ENCODE peak calls at places on chromosomes 11 and 22, in six cellular contexts. One of them, this sample, is unnamed.

GRCh38 chr11:47587733-47588326 is 1.4 kb downstream of the FAM180B start:
- DNase-seq in neural progenitor cell: no peak
- DNase-seq in IMR-90: no peak
- DNase-seq in hepatocyte: no peak
- DNase-seq in GM23338: no peak
- DNase-seq in HepG2: no peak
- DNase-seq in this sample: no peak

GRCh38 chr22:36470994-36471331 is 10.5 kb downstream of the TXN2 start:
- DNase-seq in neural progenitor cell: no peak
- DNase-seq in IMR-90: peak
- DNase-seq in hepatocyte: no peak
- DNase-seq in GM23338: no peak
- DNase-seq in HepG2: no peak
- DNase-seq in this sample: no peak

GRCh38 chr11:105054723-105055492 is 9.8 kb upstream of the CARD16 start:
- DNase-seq in neural progenitor cell: no peak
- DNase-seq in IMR-90: no peak
- DNase-seq in hepatocyte: no peak
- DNase-seq in GM23338: no peak
- DNase-seq in HepG2: no peak
- DNase-seq in this sample: no peak

GRCh38 chr11:117663826-117664225 is 133.2 kb downstream of the DSCAML1 start:
- DNase-seq in neural progenitor cell: peak
- DNase-seq in IMR-90: no peak
- DNase-seq in hepatocyte: peak
- DNase-seq in GM23338: peak
- DNase-seq in HepG2: no peak
- DNase-seq in this sample: no peak

GRCh38 chr11:44775366-44776356 is 48.9 kb downstream of the TSPAN18 start:
- DNase-seq in neural progenitor cell: peak
- DNase-seq in IMR-90: peak
- DNase-seq in hepatocyte: peak
- DNase-seq in GM23338: peak
- DNase-seq in HepG2: peak
- DNase-seq in this sample: peak

GRCh38 chr22:17475318-17476212 is 87.7 kb upstream of the SLC25A18 start:
- DNase-seq in neural progenitor cell: peak
- DNase-seq in IMR-90: no peak
- DNase-seq in hepatocyte: no peak
- DNase-seq in GM23338: peak
- DNase-seq in HepG2: no peak
- DNase-seq in this sample: no peak

GRCh38 chr11:67776834-67777530 is 102.6 kb upstream of the ALDH3B2 start:
- DNase-seq in neural progenitor cell: no peak
- DNase-seq in IMR-90: no peak
- DNase-seq in hepatocyte: no peak
- DNase-seq in GM23338: no peak
- DNase-seq in HepG2: no peak
- DNase-seq in this sample: no peak

GRCh38 chr11:72621008-72621610 is 53.1 kb downstream of the PDE2A start:
- DNase-seq in neural progenitor cell: no peak
- DNase-seq in IMR-90: no peak
- DNase-seq in hepatocyte: no peak
- DNase-seq in GM23338: no peak
- DNase-seq in HepG2: no peak
- DNase-seq in this sample: no peak

GRCh38 chr11:36356201-36356600 is 60.1 kb downstream of the PRR5L start:
- DNase-seq in neural progenitor cell: no peak
- DNase-seq in IMR-90: no peak
- DNase-seq in hepatocyte: no peak
- DNase-seq in GM23338: no peak
- DNase-seq in HepG2: no peak
- DNase-seq in this sample: no peak

GRCh38 chr11:125890447-125891100 is 3.1 kb downstream of the HYLS1 start:
- DNase-seq in neural progenitor cell: no peak
- DNase-seq in IMR-90: peak
- DNase-seq in hepatocyte: no peak
- DNase-seq in GM23338: no peak
- DNase-seq in HepG2: no peak
- DNase-seq in this sample: peak

GRCh38 chr11:125887373-125888324 is at the start of gene HYLS1:
- DNase-seq in neural progenitor cell: peak
- DNase-seq in IMR-90: peak
- DNase-seq in hepatocyte: peak
- DNase-seq in GM23338: peak
- DNase-seq in HepG2: peak
- DNase-seq in this sample: peak

GRCh38 chr11:125883375-125883774 is 4.1 kb upstream of the HYLS1 start:
- DNase-seq in neural progenitor cell: no peak
- DNase-seq in IMR-90: no peak
- DNase-seq in hepatocyte: no peak
- DNase-seq in GM23338: no peak
- DNase-seq in HepG2: no peak
- DNase-seq in this sample: peak

GRCh38 chr11:125892071-125892470 is 4.6 kb downstream of the HYLS1 start:
- DNase-seq in neural progenitor cell: no peak
- DNase-seq in IMR-90: peak
- DNase-seq in hepatocyte: no peak
- DNase-seq in GM23338: no peak
- DNase-seq in HepG2: no peak
- DNase-seq in this sample: peak

GRCh38 chr11:125886997-125887372 is 483 bp upstream of the HYLS1 start:
- DNase-seq in neural progenitor cell: no peak
- DNase-seq in IMR-90: no peak
- DNase-seq in hepatocyte: no peak
- DNase-seq in GM23338: peak
- DNase-seq in HepG2: no peak
- DNase-seq in this sample: peak
- H3K4me2 ChIP-seq in neural progenitor cell: no peak
- H3K4me2 ChIP-seq in IMR-90: peak
- H3K4me2 ChIP-seq in hepatocyte: peak
- H3K4me2 ChIP-seq in GM23338: peak
- H3K4me2 ChIP-seq in HepG2: peak
- H3K4me2 ChIP-seq in this sample: peak

DNA sequence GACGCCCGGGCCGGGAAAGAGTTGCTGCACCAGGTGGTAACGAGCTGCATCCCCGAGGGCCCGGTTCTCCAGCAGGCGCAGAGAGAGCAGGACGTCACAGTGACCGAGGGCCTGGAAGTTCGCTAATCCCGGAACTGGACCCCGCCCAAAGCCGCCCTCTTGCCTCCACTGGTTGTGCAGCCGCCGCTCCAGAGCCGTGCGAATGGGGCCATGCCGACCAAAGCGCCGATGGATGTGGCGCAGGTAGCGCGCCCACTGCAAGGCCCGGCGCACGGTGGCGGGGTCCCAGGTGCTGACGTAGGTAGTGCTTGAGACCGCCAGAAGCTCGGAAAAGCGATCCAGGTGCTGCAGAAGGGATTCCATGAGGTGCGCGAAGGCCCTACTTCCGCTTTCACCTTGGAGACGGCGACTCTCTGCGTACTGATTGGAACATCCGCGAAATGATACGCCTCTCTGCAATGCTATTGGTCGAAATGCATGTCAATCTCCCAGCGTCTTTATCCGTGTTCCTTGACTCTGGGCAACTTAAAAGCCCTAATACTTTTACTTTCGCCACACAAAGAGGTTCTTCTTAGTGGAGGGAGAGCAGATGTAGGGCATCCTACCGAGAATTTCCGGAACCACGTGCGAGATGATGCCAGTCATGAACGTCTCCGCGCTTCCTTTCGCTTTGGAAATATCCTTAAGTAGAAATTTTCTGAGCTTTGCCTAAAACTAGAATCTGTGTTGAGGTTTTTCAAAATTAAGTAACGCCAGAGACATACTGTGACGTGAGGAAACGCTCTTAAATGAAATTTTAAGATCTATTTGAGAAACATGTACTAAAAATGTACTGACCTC is at the start of gene FANCF:
- DNase-seq in neural progenitor cell: peak
- DNase-seq in IMR-90: peak
- DNase-seq in hepatocyte: peak
- DNase-seq in GM23338: peak
- DNase-seq in HepG2: peak
- DNase-seq in this sample: peak
- H3K4me2 ChIP-seq in neural progenitor cell: peak
- H3K4me2 ChIP-seq in IMR-90: peak
- H3K4me2 ChIP-seq in hepatocyte: peak
- H3K4me2 ChIP-seq in GM23338: peak
- H3K4me2 ChIP-seq in HepG2: peak
- H3K4me2 ChIP-seq in this sample: peak

GRCh38 chr11:82858556-82859091 is 41.6 kb downstream of the PRCP start:
- DNase-seq in neural progenitor cell: no peak
- DNase-seq in IMR-90: peak
- DNase-seq in hepatocyte: no peak
- DNase-seq in GM23338: no peak
- DNase-seq in HepG2: no peak
- DNase-seq in this sample: peak

GRCh38 chr11:82855616-82856015 is 44.6 kb downstream of the PRCP start:
- DNase-seq in neural progenitor cell: no peak
- DNase-seq in IMR-90: no peak
- DNase-seq in hepatocyte: no peak
- DNase-seq in GM23338: no peak
- DNase-seq in HepG2: no peak
- DNase-seq in this sample: no peak

GRCh38 chr11:82859746-82860145 is 40.5 kb downstream of the PRCP start:
- DNase-seq in neural progenitor cell: no peak
- DNase-seq in IMR-90: no peak
- DNase-seq in hepatocyte: no peak
- DNase-seq in GM23338: no peak
- DNase-seq in HepG2: no peak
- DNase-seq in this sample: no peak

GRCh38 chr11:82858133-82858532 is 42.1 kb downstream of the PRCP start:
- DNase-seq in neural progenitor cell: no peak
- DNase-seq in IMR-90: no peak
- DNase-seq in hepatocyte: no peak
- DNase-seq in GM23338: no peak
- DNase-seq in HepG2: no peak
- DNase-seq in this sample: no peak

GRCh38 chr11:82857145-82857544 is 43.1 kb downstream of the PRCP start:
- DNase-seq in neural progenitor cell: no peak
- DNase-seq in IMR-90: no peak
- DNase-seq in hepatocyte: no peak
- DNase-seq in GM23338: no peak
- DNase-seq in HepG2: no peak
- DNase-seq in this sample: no peak
- H3K4me2 ChIP-seq in neural progenitor cell: no peak
- H3K4me2 ChIP-seq in IMR-90: no peak
- H3K4me2 ChIP-seq in hepatocyte: no peak
- H3K4me2 ChIP-seq in GM23338: no peak
- H3K4me2 ChIP-seq in HepG2: no peak
- H3K4me2 ChIP-seq in this sample: peak

DNA sequence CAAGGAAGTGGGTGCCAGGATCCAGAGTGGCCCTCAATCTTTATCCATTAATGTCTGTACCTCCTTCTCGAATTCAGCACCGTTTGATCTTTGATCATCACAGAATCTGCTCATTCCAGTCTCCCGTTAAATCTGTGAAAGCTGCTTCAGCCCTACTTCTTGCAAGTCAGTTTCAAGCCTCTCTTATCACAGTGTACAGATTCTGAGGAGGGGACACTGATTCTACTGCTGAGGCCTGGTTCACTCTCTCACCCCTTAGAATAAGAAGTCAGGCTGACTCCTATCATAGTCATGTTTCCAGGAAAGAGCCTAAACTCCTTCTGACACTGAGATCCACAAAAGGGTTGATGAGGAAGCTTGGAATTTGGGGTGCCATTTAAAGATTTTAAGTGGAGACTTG is 39.0 kb downstream of the MAML2 start:
- DNase-seq in neural progenitor cell: no peak
- DNase-seq in IMR-90: no peak
- DNase-seq in hepatocyte: no peak
- DNase-seq in GM23338: no peak
- DNase-seq in HepG2: no peak
- DNase-seq in this sample: no peak
- H3K4me2 ChIP-seq in neural progenitor cell: no peak
- H3K4me2 ChIP-seq in IMR-90: no peak
- H3K4me2 ChIP-seq in hepatocyte: no peak
- H3K4me2 ChIP-seq in GM23338: no peak
- H3K4me2 ChIP-seq in HepG2: no peak
- H3K4me2 ChIP-seq in this sample: peak

GRCh38 chr11:8080674-8081590 is at the start of gene TUB:
- DNase-seq in neural progenitor cell: peak
- DNase-seq in IMR-90: no peak
- DNase-seq in hepatocyte: peak
- DNase-seq in GM23338: peak
- DNase-seq in HepG2: no peak
- DNase-seq in this sample: no peak
- H3K4me2 ChIP-seq in neural progenitor cell: peak
- H3K4me2 ChIP-seq in IMR-90: peak
- H3K4me2 ChIP-seq in hepatocyte: peak
- H3K4me2 ChIP-seq in GM23338: peak
- H3K4me2 ChIP-seq in HepG2: peak
- H3K4me2 ChIP-seq in this sample: peak